ENCODE peak calls at places on chromosomes 4 and X, in eight cellular contexts. B is NCI-H345; O is EH; W is CD8-positive, alpha-beta memory T cell; A is stimulated activated CD4-positive, alpha-beta T cell treated with anti-CD3 and anti-CD28 coated beads, TNF-alpha, amount 100 ng/mL, for 24 hours; U is stimulated activated CD8-positive, alpha-beta memory T cell treated with anti-CD3 and anti-CD28 coated beads, Interleukin-7, amount 100 ng/mL, for 24 hours; F is BJ; K is NCI-H748 treated with DMSO at 0.1 percent for 48 hours. P is an unnamed sample.

GRCh38 chr4:123661080-123661737 is 264.6 kb downstream of the SPRY1 start:
- DNase-seq in B (no peak), O (peak; percentile 39), W (no peak), A (no peak), U (no peak), F (no peak), K (no peak), P (no peak)

GRCh38 chrX:111445485-111445884 is 33.5 kb upstream of the DCX start:
- DNase-seq in B (peak; percentile 67), O (peak; percentile 22), W (no peak), A (no peak), U (no peak), F (no peak), K (peak; percentile 72), P (peak; percentile 2)

GRCh38 chr4:39710098-39710896 is 12.4 kb downstream of the UBE2K start:
- DNase-seq in B (no peak), O (no peak), W (no peak), A (no peak), U (no peak), F (no peak), K (no peak), P (no peak)

GRCh38 chr4:155903453-155903852 is at the start of gene TDO2:
- DNase-seq in B (no peak), O (no peak), W (no peak), A (no peak), U (no peak), F (no peak), K (no peak), P (no peak)

GRCh38 chr4:7547368-7548040 is 112.8 kb upstream of the PSAPL1 start:
- DNase-seq in B (peak; percentile 28), O (peak; percentile 17), W (no peak), A (no peak), U (no peak), F (no peak), K (peak; percentile 56), P (no peak)

GRCh38 chr4:40515037-40515397 is 114.6 kb downstream of the RBM47 start:
- DNase-seq in B (no peak), O (no peak), W (no peak), A (no peak), U (no peak), F (no peak), K (no peak), P (no peak)

GRCh38 chr4:158459085-158459820 is 62.4 kb upstream of the RXFP1 start:
- DNase-seq in B (no peak), O (no peak), W (no peak), A (no peak), U (no peak), F (no peak), K (no peak), P (no peak)

GRCh38 chr4:56468097-56468422 is 643 bp downstream of the SRP72 start:
- DNase-seq in B (peak; percentile 38), O (no peak), W (peak; percentile 10), A (peak; percentile 24), U (no peak), F (no peak), K (no peak), P (peak; percentile 73)

GRCh38 chr4:2811830-2812599 is 19.1 kb downstream of the SH3BP2 start:
- DNase-seq in B (peak; percentile 14), O (peak; percentile 86), W (peak; percentile 61), A (peak; percentile 71), U (no peak), F (no peak), K (no peak), P (peak; percentile 35)

GRCh38 chr4:162056947-162057346 is 106.9 kb downstream of the FSTL5 start:
- DNase-seq in B (no peak), O (no peak), W (no peak), A (no peak), U (no peak), F (no peak), K (no peak), P (peak; percentile 40)

GRCh38 chr4:89469930-89470375 is 162.4 kb upstream of the GPRIN3 start:
- DNase-seq in B (no peak), O (peak; percentile 89), W (no peak), A (no peak), U (no peak), F (peak; percentile 92), K (no peak), P (no peak)

GRCh38 chr4:51995647-51996046 is 24.5 kb downstream of the LRRC66 start:
- DNase-seq in B (no peak), O (no peak), W (no peak), A (no peak), U (no peak), F (no peak), K (no peak), P (no peak)

GRCh38 chr4:85828295-85828910 is 353.5 kb downstream of the ARHGAP24 start:
- DNase-seq in B (no peak), O (peak; percentile 44), W (no peak), A (no peak), U (no peak), F (no peak), K (no peak), P (no peak)

GRCh38 chr4:113978561-113979156 is 788 bp downstream of the ARSJ start:
- DNase-seq in B (no peak), O (peak; percentile 62), W (no peak), A (no peak), U (no peak), F (no peak), K (no peak), P (no peak)

GRCh38 chr4:156820931-156821330 is 150.7 kb downstream of the PDGFC start:
- DNase-seq in B (no peak), O (no peak), W (no peak), A (no peak), U (no peak), F (no peak), K (no peak), P (no peak)

GRCh38 chrX:40007136-40007535 is 90.6 kb downstream of the BCOR start:
- DNase-seq in B (no peak), O (no peak), W (no peak), A (no peak), U (no peak), F (no peak), K (no peak), P (no peak)

GRCh38 chrX:40056420-40056819 is 41.3 kb downstream of the BCOR start:
- DNase-seq in B (no peak), O (peak; percentile 15), W (no peak), A (no peak), U (no peak), F (no peak), K (no peak), P (no peak)

GRCh38 chr4:133147922-133148689 is 988 bp upstream of the PCDH10 start:
- DNase-seq in B (peak; percentile 62), O (peak; percentile 62), W (no peak), A (no peak), U (no peak), F (no peak), K (no peak), P (peak; percentile 42)

GRCh38 chr4:103375278-103375677 is 177.1 kb upstream of the CENPE start:
- DNase-seq in B (no peak), O (peak; percentile 14), W (no peak), A (no peak), U (no peak), F (no peak), K (no peak), P (no peak)

GRCh38 chr4:156547439-156547838 is 424.2 kb downstream of the PDGFC start:
- DNase-seq in B (no peak), O (peak; percentile 95), W (no peak), A (no peak), U (no peak), F (peak; percentile 87), K (no peak), P (no peak)

GRCh38 chrX:42247241-42247640 is 323.9 kb upstream of the CASK start:
- DNase-seq in B (no peak), O (no peak), W (no peak), A (no peak), U (no peak), F (no peak), K (no peak), P (peak; percentile 4)

GRCh38 chr4:68498413-68499007 is 51.2 kb downstream of the TMPRSS11E start:
- DNase-seq in B (peak; percentile 41), O (peak; percentile 61), W (peak; percentile 40), A (peak; percentile 41), U (peak; percentile 27), F (peak; percentile 9), K (peak; percentile 32), P (peak; percentile 44)

GRCh38 chrX:69321006-69321655 is 155.9 kb upstream of the PJA1 start:
- DNase-seq in B (no peak), O (no peak), W (no peak), A (no peak), U (no peak), F (no peak), K (no peak), P (no peak)

GRCh38 chr4:169314906-169315305 is 44.1 kb upstream of the SH3RF1 start:
- DNase-seq in B (peak; percentile 82), O (peak; percentile 76), W (no peak), A (no peak), U (no peak), F (no peak), K (peak; percentile 7), P (peak; percentile 82)

GRCh38 chrX:83511208-83511607 is 3.1 kb downstream of the POU3F4 start:
- DNase-seq in B (no peak), O (no peak), W (no peak), A (no peak), U (no peak), F (no peak), K (no peak), P (no peak)

GRCh38 chr4:137226900-137227299 is 305.4 kb downstream of the PCDH18 start:
- DNase-seq in B (no peak), O (peak; percentile 35), W (no peak), A (no peak), U (no peak), F (no peak), K (no peak), P (no peak)

GRCh38 chrX:41334866-41335589 is 1.1 kb downstream of the DDX3X start:
- DNase-seq in B (peak; percentile 45), O (peak; percentile 70), W (peak; percentile 59), A (peak; percentile 56), U (peak; percentile 16), F (no peak), K (peak; percentile 29), P (no peak)

GRCh38 chrX:8358302-8358701 is 106.3 kb upstream of the VCX3B start:
- DNase-seq in B (no peak), O (no peak), W (no peak), A (no peak), U (no peak), F (no peak), K (no peak), P (no peak)

P was measured in SHP77.